ENCODE peak calls at places on chromosomes 2 and 18, in eight cellular contexts. One of them, this sample, is unnamed. For H3K9me3, the result is how much of the 10 kb centered on the place peaks cover.

GRCh38 chr18:415627-416612 is 84.6 kb downstream of the COLEC12 start:
- DNase-seq in heart left ventricle: no peak
- DNase-seq in left lung: no peak
- DNase-seq in upper lobe of right lung: no peak
- DNase-seq in AG04450: no peak
- DNase-seq in WERI-Rb-1: no peak
- DNase-seq in IMR-90: peak
- DNase-seq in tibial artery: no peak
- DNase-seq in this sample: no peak

GRCh38 chr2:185979546-185980071 is 241.0 kb downstream of the FSIP2 start:
- DNase-seq in heart left ventricle: no peak
- DNase-seq in left lung: no peak
- DNase-seq in upper lobe of right lung: no peak
- DNase-seq in AG04450: no peak
- DNase-seq in WERI-Rb-1: no peak
- DNase-seq in IMR-90: no peak
- DNase-seq in tibial artery: no peak
- DNase-seq in this sample: no peak

GRCh38 chr2:61949458-61950107 is 44.1 kb downstream of the COMMD1 start:
- DNase-seq in heart left ventricle: no peak
- DNase-seq in left lung: no peak
- DNase-seq in upper lobe of right lung: no peak
- DNase-seq in AG04450: no peak
- DNase-seq in WERI-Rb-1: no peak
- DNase-seq in IMR-90: no peak
- DNase-seq in tibial artery: no peak
- DNase-seq in this sample: no peak

GRCh38 chr18:12403601-12404506 is 3.9 kb upstream of the PRELID3A start:
- DNase-seq in heart left ventricle: no peak
- DNase-seq in left lung: no peak
- DNase-seq in upper lobe of right lung: peak
- DNase-seq in AG04450: peak
- DNase-seq in WERI-Rb-1: no peak
- DNase-seq in IMR-90: peak
- DNase-seq in tibial artery: no peak
- DNase-seq in this sample: no peak

GRCh38 chr2:180656455-180656847 is 324.0 kb upstream of the UBE2E3 start:
- DNase-seq in heart left ventricle: no peak
- DNase-seq in left lung: no peak
- DNase-seq in upper lobe of right lung: no peak
- DNase-seq in AG04450: peak
- DNase-seq in WERI-Rb-1: no peak
- DNase-seq in IMR-90: peak
- DNase-seq in tibial artery: no peak
- DNase-seq in this sample: no peak

GRCh38 chr2:191626497-191627151 is 51.3 kb upstream of the NABP1 start:
- DNase-seq in heart left ventricle: no peak
- DNase-seq in left lung: no peak
- DNase-seq in upper lobe of right lung: no peak
- DNase-seq in AG04450: no peak
- DNase-seq in WERI-Rb-1: no peak
- DNase-seq in IMR-90: peak
- DNase-seq in tibial artery: no peak
- DNase-seq in this sample: no peak

GRCh38 chr2:43508209-43508608 is 87.6 kb downstream of the THADA start:
- DNase-seq in heart left ventricle: no peak
- DNase-seq in left lung: no peak
- DNase-seq in upper lobe of right lung: no peak
- DNase-seq in AG04450: no peak
- DNase-seq in WERI-Rb-1: no peak
- DNase-seq in IMR-90: no peak
- DNase-seq in tibial artery: no peak
- DNase-seq in this sample: no peak

GRCh38 chr2:140465301-140465700 is 1665.5 kb downstream of the LRP1B start:
- DNase-seq in heart left ventricle: no peak
- DNase-seq in left lung: no peak
- DNase-seq in upper lobe of right lung: no peak
- DNase-seq in AG04450: no peak
- DNase-seq in WERI-Rb-1: no peak
- DNase-seq in IMR-90: no peak
- DNase-seq in tibial artery: no peak
- DNase-seq in this sample: no peak

GRCh38 chr18:44409524-44409923 is 271.2 kb upstream of the SETBP1 start:
- DNase-seq in heart left ventricle: no peak
- DNase-seq in left lung: no peak
- DNase-seq in upper lobe of right lung: no peak
- DNase-seq in AG04450: no peak
- DNase-seq in WERI-Rb-1: no peak
- DNase-seq in IMR-90: no peak
- DNase-seq in tibial artery: no peak
- DNase-seq in this sample: no peak

GRCh38 chr2:222299926-222300724 is 1.3 kb upstream of the PAX3 start:
- DNase-seq in heart left ventricle: no peak
- DNase-seq in left lung: no peak
- DNase-seq in upper lobe of right lung: no peak
- DNase-seq in AG04450: no peak
- DNase-seq in WERI-Rb-1: no peak
- DNase-seq in IMR-90: no peak
- DNase-seq in tibial artery: no peak
- DNase-seq in this sample: no peak

GRCh38 chr18:23939896-23940295 is 74.7 kb upstream of the TTC39C start:
- DNase-seq in heart left ventricle: no peak
- DNase-seq in left lung: no peak
- DNase-seq in upper lobe of right lung: no peak
- DNase-seq in AG04450: no peak
- DNase-seq in WERI-Rb-1: peak
- DNase-seq in IMR-90: no peak
- DNase-seq in tibial artery: no peak
- DNase-seq in this sample: no peak

GRCh38 chr2:77013932-77014331 is 508.2 kb downstream of the LRRTM4 start:
- DNase-seq in heart left ventricle: no peak
- DNase-seq in left lung: no peak
- DNase-seq in upper lobe of right lung: no peak
- DNase-seq in AG04450: no peak
- DNase-seq in WERI-Rb-1: no peak
- DNase-seq in IMR-90: no peak
- DNase-seq in tibial artery: no peak
- DNase-seq in this sample: no peak

GRCh38 chr2:109318150-109318948 is 189.3 kb downstream of the SH3RF3 start:
- DNase-seq in heart left ventricle: peak
- DNase-seq in left lung: no peak
- DNase-seq in upper lobe of right lung: peak
- DNase-seq in AG04450: peak
- DNase-seq in WERI-Rb-1: no peak
- DNase-seq in IMR-90: peak
- DNase-seq in tibial artery: peak
- DNase-seq in this sample: peak

GRCh38 chr2:71157124-71157802 is 26.8 kb downstream of the MPHOSPH10 start:
- DNase-seq in heart left ventricle: peak
- DNase-seq in left lung: peak
- DNase-seq in upper lobe of right lung: no peak
- DNase-seq in AG04450: no peak
- DNase-seq in WERI-Rb-1: peak
- DNase-seq in IMR-90: peak
- DNase-seq in tibial artery: peak
- DNase-seq in this sample: peak

GRCh38 chr2:120283649-120284048 is 31.0 kb downstream of the RALB start:
- DNase-seq in heart left ventricle: no peak
- DNase-seq in left lung: no peak
- DNase-seq in upper lobe of right lung: no peak
- DNase-seq in AG04450: peak
- DNase-seq in WERI-Rb-1: no peak
- DNase-seq in IMR-90: peak
- DNase-seq in tibial artery: no peak
- DNase-seq in this sample: no peak

GRCh38 chr18:2657788-2658458 is 2.4 kb downstream of the SMCHD1 start:
- DNase-seq in heart left ventricle: no peak
- DNase-seq in left lung: no peak
- DNase-seq in upper lobe of right lung: no peak
- DNase-seq in AG04450: peak
- DNase-seq in WERI-Rb-1: no peak
- DNase-seq in IMR-90: peak
- DNase-seq in tibial artery: no peak
- DNase-seq in this sample: no peak

GRCh38 chr2:199456383-199457146 is 1.2 kb downstream of the SATB2 start:
- DNase-seq in heart left ventricle: no peak
- DNase-seq in left lung: no peak
- DNase-seq in upper lobe of right lung: no peak
- DNase-seq in AG04450: no peak
- DNase-seq in WERI-Rb-1: no peak
- DNase-seq in IMR-90: no peak
- DNase-seq in tibial artery: no peak
- DNase-seq in this sample: no peak
- H3K4me3 ChIP-seq in heart left ventricle: peak
- H3K4me3 ChIP-seq in left lung: no peak
- H3K4me3 ChIP-seq in upper lobe of right lung: peak
- H3K4me3 ChIP-seq in AG04450: peak
- H3K4me3 ChIP-seq in WERI-Rb-1: peak
- H3K4me3 ChIP-seq in IMR-90: peak
- H3K4me3 ChIP-seq in tibial artery: peak
- H3K4me3 ChIP-seq in this sample: no peak

GRCh38 chr2:20570249-20570648 is 80.6 kb downstream of the HS1BP3 start:
- DNase-seq in heart left ventricle: no peak
- DNase-seq in left lung: peak
- DNase-seq in upper lobe of right lung: peak
- DNase-seq in AG04450: no peak
- DNase-seq in WERI-Rb-1: no peak
- DNase-seq in IMR-90: no peak
- DNase-seq in tibial artery: no peak
- DNase-seq in this sample: no peak

GRCh38 chr2:20569464-20570223 is 81.3 kb downstream of the HS1BP3 start:
- DNase-seq in heart left ventricle: peak
- DNase-seq in left lung: peak
- DNase-seq in upper lobe of right lung: peak
- DNase-seq in AG04450: no peak
- DNase-seq in WERI-Rb-1: no peak
- DNase-seq in IMR-90: no peak
- DNase-seq in tibial artery: no peak
- DNase-seq in this sample: peak

GRCh38 chr2:20567159-20567925 is 83.6 kb downstream of the HS1BP3 start:
- DNase-seq in heart left ventricle: peak
- DNase-seq in left lung: peak
- DNase-seq in upper lobe of right lung: peak
- DNase-seq in AG04450: no peak
- DNase-seq in WERI-Rb-1: no peak
- DNase-seq in IMR-90: no peak
- DNase-seq in tibial artery: no peak
- DNase-seq in this sample: peak

GRCh38 chr2:20567926-20568179 is 83.0 kb downstream of the HS1BP3 start:
- DNase-seq in heart left ventricle: peak
- DNase-seq in left lung: peak
- DNase-seq in upper lobe of right lung: peak
- DNase-seq in AG04450: no peak
- DNase-seq in WERI-Rb-1: no peak
- DNase-seq in IMR-90: no peak
- DNase-seq in tibial artery: no peak
- DNase-seq in this sample: peak

GRCh38 chr2:20568501-20569463 is 82.1 kb downstream of the HS1BP3 start:
- DNase-seq in heart left ventricle: no peak
- DNase-seq in left lung: peak
- DNase-seq in upper lobe of right lung: peak
- DNase-seq in AG04450: no peak
- DNase-seq in WERI-Rb-1: no peak
- DNase-seq in IMR-90: no peak
- DNase-seq in tibial artery: no peak
- DNase-seq in this sample: peak
- H3K27ac ChIP-seq in heart left ventricle: peak
- H3K27ac ChIP-seq in left lung: peak
- H3K27ac ChIP-seq in upper lobe of right lung: peak
- H3K27ac ChIP-seq in AG04450: no peak
- H3K27ac ChIP-seq in WERI-Rb-1: no peak
- H3K27ac ChIP-seq in IMR-90: no peak
- H3K27ac ChIP-seq in tibial artery: peak
- H3K27ac ChIP-seq in this sample: peak

DNA sequence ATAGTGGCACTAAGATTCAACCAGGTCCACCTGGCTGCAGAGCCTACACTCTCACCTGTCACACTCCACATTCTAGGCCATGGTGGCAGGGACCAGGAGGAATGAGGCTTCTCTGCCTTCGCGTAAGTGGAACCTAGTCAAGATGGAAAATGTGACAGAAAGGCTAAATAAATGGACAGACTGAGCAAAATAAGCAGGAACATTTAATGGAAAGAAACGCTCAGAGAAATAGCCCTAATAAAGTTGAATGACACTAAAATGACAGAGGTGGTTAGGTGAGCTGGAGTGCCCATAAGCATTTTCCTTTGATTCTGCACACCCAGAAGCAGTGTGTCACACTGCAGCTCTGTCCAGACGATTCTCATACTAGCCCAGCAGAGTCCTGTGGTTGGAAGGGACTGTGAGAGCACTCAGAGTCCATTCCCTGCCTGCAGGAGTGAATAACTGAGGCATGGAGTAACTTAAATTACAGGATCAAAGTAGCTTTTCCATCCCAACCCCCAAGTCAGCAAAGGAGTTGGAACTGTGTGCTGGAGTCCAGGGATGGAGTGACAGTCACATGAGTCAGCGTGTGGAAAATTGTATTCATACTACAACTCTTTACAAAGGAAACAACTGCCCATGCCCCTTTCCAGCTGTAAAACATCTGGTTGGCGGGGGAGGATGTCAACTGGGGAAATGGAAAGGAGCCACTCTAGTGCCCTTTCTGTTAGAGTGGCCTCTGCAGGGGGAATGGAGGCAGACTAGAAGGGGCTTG is 105.4 kb upstream of the LGALSL start:
- DNase-seq in heart left ventricle: no peak
- DNase-seq in left lung: no peak
- DNase-seq in upper lobe of right lung: no peak
- DNase-seq in AG04450: no peak
- DNase-seq in WERI-Rb-1: no peak
- DNase-seq in IMR-90: peak
- DNase-seq in tibial artery: no peak
- DNase-seq in this sample: no peak
- H3K9me3 ChIP-seq in heart left ventricle: under half
- H3K9me3 ChIP-seq in left lung: under half
- H3K9me3 ChIP-seq in upper lobe of right lung: under half
- H3K9me3 ChIP-seq in AG04450: under half
- H3K9me3 ChIP-seq in WERI-Rb-1: under half
- H3K9me3 ChIP-seq in IMR-90: under half
- H3K9me3 ChIP-seq in tibial artery: under half
- H3K9me3 ChIP-seq in this sample: under half

DNA sequence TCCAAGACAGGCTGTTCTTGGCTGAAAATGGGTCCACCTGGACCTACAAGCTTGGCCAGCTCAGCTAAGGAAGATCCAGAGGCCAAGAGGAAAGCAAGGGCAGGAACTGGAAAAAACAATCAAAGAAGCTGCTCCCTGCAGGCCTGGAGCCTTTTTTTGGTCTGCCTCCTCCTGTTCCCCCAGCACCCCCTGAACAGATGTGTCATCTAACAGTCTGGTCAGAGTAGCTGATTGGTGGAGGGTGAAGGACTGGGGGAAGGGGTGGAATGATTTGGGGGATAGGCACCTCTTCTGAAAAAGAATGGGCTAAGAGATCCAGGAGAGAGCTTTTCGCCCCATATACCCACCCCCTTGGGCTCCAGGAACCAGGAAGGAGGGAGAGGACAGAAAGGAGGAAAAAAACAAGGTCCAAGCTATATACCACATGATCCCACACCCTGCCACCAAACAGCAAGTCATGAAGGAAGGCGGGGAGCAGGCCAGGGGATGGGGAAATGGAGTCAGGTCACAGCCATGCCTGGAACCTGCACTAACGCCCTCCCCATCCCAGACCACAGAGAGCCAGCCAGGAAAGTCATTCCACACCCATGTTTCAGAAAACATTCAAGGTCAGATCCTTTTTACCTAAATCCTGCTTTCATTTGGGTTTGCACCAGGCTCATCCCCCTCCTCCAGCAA is 2.0 kb downstream of the RAB11FIP5 start:
- DNase-seq in heart left ventricle: no peak
- DNase-seq in left lung: no peak
- DNase-seq in upper lobe of right lung: no peak
- DNase-seq in AG04450: no peak
- DNase-seq in WERI-Rb-1: no peak
- DNase-seq in IMR-90: peak
- DNase-seq in tibial artery: no peak
- DNase-seq in this sample: no peak
- H3K4me3 ChIP-seq in heart left ventricle: peak
- H3K4me3 ChIP-seq in left lung: peak
- H3K4me3 ChIP-seq in upper lobe of right lung: peak
- H3K4me3 ChIP-seq in AG04450: peak
- H3K4me3 ChIP-seq in WERI-Rb-1: no peak
- H3K4me3 ChIP-seq in IMR-90: peak
- H3K4me3 ChIP-seq in tibial artery: peak
- H3K4me3 ChIP-seq in this sample: peak